ENCODE peak calls at places on chromosomes 7 and 10, in nine cellular contexts. T, C, I, M, O, F, D, L and P are unnamed samples. For H3K4me1 and H3K9me3, the result is how much of the 10 kb centered on the place peaks cover.

GRCh38 chr7:70607281-70607680 is 524.7 kb upstream of the GALNT17 start:
- DNase-seq in T (no peak), C (no peak), I (no peak), M (no peak), O (no peak), F (no peak), D (no peak), L (no peak), P (no peak)

GRCh38 chr7:91940171-91940570 is 491 bp upstream of the AKAP9 start:
- DNase-seq in T (peak), C (peak), I (no peak), M (peak), O (peak), F (no peak), D (no peak), L (peak), P (no peak)

GRCh38 chr7:44134943-44135628 is 6.0 kb downstream of the MYL7 start:
- DNase-seq in T (no peak), C (no peak), I (no peak), M (no peak), O (no peak), F (no peak), D (no peak), L (no peak), P (no peak)

GRCh38 chr7:82323806-82324205 is 119.8 kb downstream of the CACNA2D1 start:
- DNase-seq in T (no peak), C (no peak), I (no peak), M (no peak), O (no peak), F (no peak), D (no peak), L (no peak), P (no peak)

GRCh38 chr7:79452032-79452494 is 1.4 kb downstream of the MAGI2 start:
- DNase-seq in T (peak), C (peak), I (peak), M (peak), O (peak), F (peak), D (peak), L (no peak), P (peak)

GRCh38 chr10:76309744-76310441 is 878.5 kb downstream of the LRMDA start:
- DNase-seq in T (no peak), C (no peak), I (no peak), M (no peak), O (no peak), F (peak), D (no peak), L (no peak), P (no peak)

GRCh38 chr7:40133561-40134427 is 628 bp downstream of the MPLKIP start:
- DNase-seq in T (no peak), C (no peak), I (no peak), M (peak), O (no peak), F (no peak), D (no peak), L (no peak), P (no peak)

GRCh38 chr7:39042706-39043105 is 65.0 kb downstream of the POU6F2 start:
- DNase-seq in T (no peak), C (no peak), I (no peak), M (no peak), O (no peak), F (no peak), D (no peak), L (no peak), P (no peak)

GRCh38 chr7:142801601-142802295 is 31.0 kb downstream of the PRSS2 start:
- DNase-seq in T (no peak), C (no peak), I (no peak), M (no peak), O (no peak), F (no peak), D (no peak), L (no peak), P (no peak)

GRCh38 chr10:14665865-14666857 is 108.5 kb downstream of the FAM107B start:
- DNase-seq in T (no peak), C (no peak), I (no peak), M (no peak), O (no peak), F (no peak), D (no peak), L (no peak), P (no peak)

GRCh38 chr7:141300816-141301215 is 227.0 kb downstream of the TMEM178B start:
- DNase-seq in T (no peak), C (no peak), I (no peak), M (no peak), O (no peak), F (no peak), D (no peak), L (no peak), P (no peak)

GRCh38 chr10:86538547-86538946 is 17.0 kb upstream of the WAPL start:
- DNase-seq in T (peak), C (no peak), I (no peak), M (no peak), O (no peak), F (peak), D (no peak), L (no peak), P (no peak)

GRCh38 chr10:86533328-86533727 is 11.7 kb upstream of the WAPL start:
- DNase-seq in T (no peak), C (no peak), I (no peak), M (no peak), O (no peak), F (no peak), D (no peak), L (no peak), P (no peak)

GRCh38 chr10:86536294-86536861 is 14.8 kb upstream of the WAPL start:
- DNase-seq in T (peak), C (no peak), I (no peak), M (no peak), O (no peak), F (no peak), D (no peak), L (no peak), P (no peak)

DNA sequence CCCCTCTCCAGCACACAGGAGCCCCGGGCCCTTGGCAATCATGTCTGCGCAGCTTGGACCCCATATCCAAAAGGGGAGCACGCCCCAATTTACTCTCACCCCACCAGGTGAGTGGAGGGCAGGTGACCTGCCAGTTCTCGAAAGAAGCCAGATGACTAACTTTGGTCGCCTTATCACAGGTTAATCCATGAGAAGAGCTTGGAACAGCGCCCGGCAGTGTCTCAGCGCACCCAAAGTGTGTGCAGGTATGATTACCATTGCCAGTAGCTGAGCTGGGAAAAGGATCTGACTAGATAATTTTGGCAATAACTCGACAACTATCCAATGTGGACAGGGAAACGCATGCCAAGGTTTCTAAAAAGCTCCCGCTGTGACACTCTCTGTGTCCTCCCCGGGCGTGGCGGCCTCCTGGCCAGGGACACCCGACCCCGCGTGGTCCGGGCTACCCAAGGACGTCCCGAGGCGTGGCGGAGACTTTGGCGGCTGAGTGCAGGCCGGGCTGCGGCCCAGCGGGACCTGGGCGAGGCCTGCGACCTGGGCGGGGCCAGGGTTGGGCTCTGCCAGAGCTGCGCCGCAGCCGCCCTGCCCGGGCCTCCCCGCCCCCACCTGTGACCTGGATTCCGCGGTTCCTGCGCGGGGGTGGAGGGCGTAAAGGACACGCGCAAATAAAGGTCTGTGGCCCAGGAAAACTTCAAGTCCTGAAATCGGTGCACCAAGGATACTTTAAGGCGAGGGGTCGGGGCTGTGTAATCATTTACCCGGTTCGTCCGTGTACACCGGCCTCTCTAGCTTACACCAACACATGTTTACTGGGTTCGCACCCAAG is 13.7 kb upstream of the WAPL start:
- DNase-seq in T (peak), C (peak), I (peak), M (peak), O (peak), F (peak), D (peak), L (peak), P (no peak)
- TF ChIP-seq POLR2A in T (peak), C (no peak), I (no peak), M (peak), O (no peak), F (no peak), D (no peak), L (peak), P (no peak)

GRCh38 chr10:110644598-110645462 is 694 bp downstream of the RBM20 start:
- DNase-seq in T (no peak), C (no peak), I (no peak), M (no peak), O (no peak), F (no peak), D (no peak), L (peak), P (no peak)
- H3K4me1 ChIP-seq in T (under half), C (under half), I (under half), M (under half), O (under half), F (under half), D (under half), L (under half), P (under half)

DNA sequence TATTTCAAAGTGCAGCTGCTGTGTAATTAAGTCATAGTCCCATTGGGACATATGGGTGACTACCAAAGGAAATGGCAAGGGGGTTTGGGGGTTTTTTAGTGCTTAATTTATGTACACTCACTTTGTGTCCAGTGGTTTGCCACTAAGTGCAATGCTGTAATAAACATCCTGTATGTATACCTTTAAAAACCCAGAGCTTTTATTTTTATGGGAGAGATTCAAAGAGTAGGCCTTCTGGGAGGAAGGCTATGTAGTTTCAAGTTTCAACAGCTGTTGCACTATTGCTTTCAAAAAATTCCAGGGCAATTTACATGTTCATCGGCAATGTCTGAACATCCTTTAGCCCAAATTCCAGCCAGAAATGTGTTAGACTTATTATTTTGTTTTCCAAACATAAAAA is 744.7 kb downstream of the XPNPEP1 start:
- DNase-seq in T (no peak), C (no peak), I (no peak), M (no peak), O (no peak), F (no peak), D (no peak), L (no peak), P (no peak)
- H3K9me3 ChIP-seq in T (under half), C (under half), I (under half), M (half or more), O (under half), F (under half), D (under half), L (under half), P (under half)

DNA sequence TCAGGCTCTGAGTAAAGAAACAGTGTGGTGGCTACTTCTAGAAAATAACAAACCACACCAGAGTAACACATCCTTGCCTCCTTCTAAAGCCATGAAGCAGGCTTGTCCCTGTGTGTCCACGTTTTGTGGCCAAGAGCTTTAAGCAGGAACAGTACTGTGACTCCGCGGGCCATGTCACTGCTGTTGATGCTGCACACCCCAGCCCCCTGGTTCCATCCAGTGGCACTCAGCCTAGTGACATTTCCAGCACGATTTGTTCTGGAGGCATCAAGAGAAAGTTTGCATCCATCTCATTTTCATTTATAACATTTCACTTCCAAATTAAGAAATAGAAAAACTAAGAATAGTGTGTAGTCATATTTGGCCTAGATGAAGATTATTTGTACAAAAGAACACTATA is 211.3 kb downstream of the PAXIP1 start:
- DNase-seq in T (no peak), C (no peak), I (no peak), M (no peak), O (no peak), F (no peak), D (no peak), L (no peak), P (no peak)
- TF ChIP-seq POLR2A in T (no peak), C (no peak), I (no peak), M (no peak), O (no peak), F (no peak), D (no peak), L (no peak), P (no peak)